ENCODE peak calls at places on chromosomes 7 and 10, in six cellular contexts. C, J, D, E, W and B are unnamed samples.

GRCh38 chr7:25795824-25796235 is 356.2 kb upstream of the NFE2L3 start:
- DNase-seq in C (peak; percentile 6), J (peak; percentile 32), D (no peak), E (peak; percentile 46), W (peak; percentile 18), B (peak; percentile 58)

GRCh38 chr7:155951554-155952158 is 139.4 kb upstream of the SHH start:
- DNase-seq in C (peak; percentile 95), J (no peak), D (peak; percentile 99), E (peak; percentile 52), W (peak; percentile 47), B (peak; percentile 25)

GRCh38 chr10:15374156-15374555 is 3.1 kb upstream of the FAM171A1 start:
- DNase-seq in C (no peak), J (no peak), D (no peak), E (no peak), W (no peak), B (no peak)

GRCh38 chr10:19628767-19629443 is 187.3 kb upstream of the PLXDC2 start:
- DNase-seq in C (peak; percentile 12), J (peak; percentile 7), D (no peak), E (no peak), W (no peak), B (no peak)

GRCh38 chr7:51351661-51352060 is 35.1 kb upstream of the COBL start:
- DNase-seq in C (no peak), J (peak; percentile 3), D (no peak), E (peak; percentile 24), W (no peak), B (no peak)

GRCh38 chr7:157274991-157275427 is 61.8 kb upstream of the DNAJB6 start:
- DNase-seq in C (no peak), J (no peak), D (no peak), E (no peak), W (no peak), B (peak; percentile 30)

GRCh38 chr7:140297192-140297591 is 101.1 kb downstream of the SLC37A3 start:
- DNase-seq in C (no peak), J (no peak), D (no peak), E (no peak), W (no peak), B (no peak)

GRCh38 chr7:143345428-143345900 is 17.0 kb downstream of the FAM131B start:
- DNase-seq in C (peak; percentile 23), J (no peak), D (no peak), E (no peak), W (no peak), B (peak; percentile 44)

GRCh38 chr7:57210212-57210611 is 78.0 kb upstream of the ZNF479 start:
- DNase-seq in C (no peak), J (no peak), D (no peak), E (no peak), W (no peak), B (no peak)

GRCh38 chr7:100567751-100568175 is 5.9 kb downstream of the SAP25 start:
- DNase-seq in C (no peak), J (no peak), D (no peak), E (no peak), W (no peak), B (no peak)

GRCh38 chr7:33742999-33743587 is 162.2 kb upstream of the BMPER start:
- DNase-seq in C (no peak), J (no peak), D (no peak), E (no peak), W (no peak), B (no peak)

GRCh38 chr7:135147341-135147898 is 452 bp upstream of the TMEM140 start:
- DNase-seq in C (no peak), J (peak; percentile 49), D (peak; percentile 24), E (peak; percentile 76), W (peak; percentile 69), B (peak; percentile 72)

GRCh38 chr7:81462672-81463071 is 307.2 kb downstream of the HGF start:
- DNase-seq in C (peak; percentile 63), J (peak; percentile 59), D (no peak), E (peak; percentile 31), W (no peak), B (peak; percentile 68)

GRCh38 chr7:4725014-4725951 is 43.2 kb downstream of the FOXK1 start:
- DNase-seq in C (peak; percentile 92), J (peak; percentile 85), D (no peak), E (peak; percentile 93), W (peak; percentile 90), B (peak; percentile 94)

GRCh38 chr7:116575853-116576252 is 51.0 kb downstream of the CAV1 start:
- DNase-seq in C (no peak), J (no peak), D (no peak), E (no peak), W (no peak), B (no peak)

GRCh38 chr10:15255961-15256360 is 87.5 kb upstream of the NMT2 start:
- DNase-seq in C (no peak), J (no peak), D (no peak), E (no peak), W (no peak), B (no peak)

GRCh38 chr10:5888843-5889623 is 660 bp downstream of the ANKRD16 start:
- DNase-seq in C (peak; percentile 21), J (peak; percentile 8), D (no peak), E (peak; percentile 15), W (no peak), B (peak; percentile 30)

GRCh38 chr7:43716598-43716997 is 12.7 kb downstream of the COA1 start:
- DNase-seq in C (no peak), J (no peak), D (no peak), E (no peak), W (no peak), B (no peak)

GRCh38 chr10:11515596-11516418 is 95.6 kb downstream of the USP6NL start:
- DNase-seq in C (peak; percentile 21), J (peak; percentile 65), D (peak; percentile 43), E (peak; percentile 81), W (peak; percentile 31), B (peak; percentile 74)

GRCh38 chr7:151687523-151688235 is 168.0 kb upstream of the RHEB start:
- DNase-seq in C (peak; percentile 96), J (peak; percentile 97), D (peak; percentile 93), E (peak; percentile 95), W (peak; percentile 69), B (peak; percentile 92)

DNA sequence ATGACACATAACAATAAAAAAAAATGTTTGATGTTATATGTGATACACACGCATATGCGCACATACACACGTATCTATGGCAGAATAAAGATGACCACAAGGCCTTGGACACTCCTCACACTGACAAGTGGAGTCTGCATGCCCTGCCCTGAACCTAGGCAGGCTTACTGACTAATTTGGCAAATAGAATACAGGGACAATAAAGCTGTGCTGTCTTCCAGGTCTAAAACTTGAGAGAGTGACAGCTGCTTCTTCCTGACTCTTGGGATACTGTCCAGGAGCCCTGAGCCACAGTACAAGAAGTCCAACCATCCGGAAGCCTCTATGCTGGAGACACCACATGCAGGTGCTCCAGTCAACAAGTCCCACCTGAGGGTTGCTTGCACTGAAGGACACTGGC is 20.3 kb downstream of the PARD3 start:
- DNase-seq in C (no peak), J (no peak), D (no peak), E (no peak), W (peak; percentile 67), B (no peak)
- H3K4me3 ChIP-seq in C (no peak overlapping the region), J (no peak overlapping the region), D (no peak overlapping the region), E (no peak overlapping the region), W (no peak overlapping the region), B (no peak overlapping the region)

GRCh38 chr10:103367782-103368518 is at the start of gene TAF5:
- DNase-seq in C (peak; percentile 94), J (peak; percentile 95), D (peak; percentile 92), E (peak; percentile 96), W (peak; percentile 88), B (peak; percentile 95)
- TF ChIP-seq CTCF in C (no peak), J (no peak), D (no peak), E (no peak), W (no peak), B (no peak)

GRCh38 chr10:86400705-86401587 is 34.4 kb upstream of the GRID1 start:
- DNase-seq in C (peak; percentile 25), J (peak; percentile 52), D (no peak), E (peak; percentile 28), W (no peak), B (peak; percentile 24)
- H3K4me3 ChIP-seq in C (peak overlapping the region; percentile 71), J (peak overlapping the region; percentile 71), D (peak overlapping the region; percentile 77), E (peak overlapping the region; percentile 73), W (peak overlapping the region; percentile 56), B (peak overlapping the region; percentile 68)

GRCh38 chr10:13470270-13470669 is 58.5 kb downstream of the BEND7 start:
- DNase-seq in C (no peak), J (no peak), D (no peak), E (no peak), W (no peak), B (peak; percentile 3)
- TF ChIP-seq CTCF in C (no peak), J (no peak), D (peak; percentile 21), E (no peak), W (no peak), B (peak; percentile 22)

DNA sequence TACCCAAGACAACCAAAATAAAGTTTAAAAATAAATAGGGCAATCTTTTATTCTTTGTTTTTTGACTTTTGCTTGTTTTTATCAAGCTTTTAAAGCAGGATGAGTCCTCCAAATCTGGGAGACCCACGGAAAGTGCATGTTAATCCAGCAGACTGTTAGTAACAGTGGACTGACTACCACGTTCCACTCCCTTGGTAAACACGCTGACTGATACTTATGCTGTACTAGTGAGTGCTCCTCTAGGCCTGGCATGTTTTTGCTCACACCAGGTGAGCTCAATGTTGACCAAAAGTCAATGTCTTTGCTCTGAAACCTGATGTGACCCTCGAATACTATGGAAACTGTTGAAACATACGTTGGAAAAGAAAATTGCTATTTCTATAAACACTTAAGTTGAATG is 88.4 kb downstream of the KIAA1549 start:
- DNase-seq in C (no peak), J (no peak), D (no peak), E (no peak), W (no peak), B (no peak)
- H3K4me3 ChIP-seq in C (no peak overlapping the region), J (no peak overlapping the region), D (no peak overlapping the region), E (no peak overlapping the region), W (no peak overlapping the region), B (no peak overlapping the region)

GRCh38 chr10:128173383-128173782 is 47.2 kb upstream of the MKI67 start:
- DNase-seq in C (no peak), J (peak; percentile 35), D (no peak), E (peak; percentile 33), W (no peak), B (peak; percentile 3)

GRCh38 chr10:128174581-128175559 is 48.6 kb upstream of the MKI67 start:
- DNase-seq in C (no peak), J (no peak), D (no peak), E (no peak), W (no peak), B (no peak)

GRCh38 chr10:128172756-128173155 is 46.5 kb upstream of the MKI67 start:
- DNase-seq in C (no peak), J (no peak), D (no peak), E (no peak), W (no peak), B (no peak)

GRCh38 chr10:128180843-128181242 is 54.6 kb upstream of the MKI67 start:
- DNase-seq in C (no peak), J (no peak), D (no peak), E (no peak), W (no peak), B (no peak)

GRCh38 chr10:128178319-128178937 is 52.2 kb upstream of the MKI67 start:
- DNase-seq in C (no peak), J (peak; percentile 14), D (no peak), E (no peak), W (no peak), B (peak; percentile 14)
- TF ChIP-seq CTCF in C (peak; percentile 3), J (peak; percentile 48), D (peak; percentile 91), E (peak; percentile 41), W (no peak), B (peak; percentile 60)